ENCODE peak calls at places on chromosomes 6 and 20, in four cellular contexts. A, Q, W and U are unnamed samples.

GRCh38 chr6:55679503-55679902 is 100.5 kb upstream of the HMGCLL1 start:
- DNase-seq in A (no peak), Q (no peak), W (no peak), U (no peak)

GRCh38 chr6:108250240-108250866 is 10.5 kb downstream of the SNX3 start:
- DNase-seq in A (no peak), Q (no peak), W (no peak), U (no peak)

GRCh38 chr6:108811490-108811889 is 36.7 kb upstream of the ARMC2 start:
- DNase-seq in A (no peak), Q (no peak), W (no peak), U (no peak)

GRCh38 chr20:62977613-62978558 is 25.4 kb downstream of the SLC17A9 start:
- DNase-seq in A (peak; percentile 82), Q (no peak), W (no peak), U (no peak)

GRCh38 chr6:113120577-113121285 is 736.4 kb upstream of the MARCKS start:
- DNase-seq in A (no peak), Q (no peak), W (no peak), U (no peak)

GRCh38 chr6:129359811-129360787 is 349.9 kb downstream of the ARHGAP18 start:
- DNase-seq in A (no peak), Q (no peak), W (no peak), U (no peak)

GRCh38 chr20:17298751-17299150 is 71.9 kb downstream of the PCSK2 start:
- DNase-seq in A (no peak), Q (no peak), W (no peak), U (no peak)

GRCh38 chr6:140855520-140855919 is 1277.2 kb upstream of the GJE1 start:
- DNase-seq in A (no peak), Q (no peak), W (no peak), U (no peak)

GRCh38 chr6:142387997-142388815 is 86.4 kb downstream of the ADGRG6 start:
- DNase-seq in A (no peak), Q (no peak), W (no peak), U (no peak)

GRCh38 chr20:10532351-10532750 is 97.2 kb downstream of the SLX4IP start:
- DNase-seq in A (no peak), Q (no peak), W (no peak), U (no peak)

GRCh38 chr6:129920103-129920798 is 59.1 kb upstream of the TMEM244 start:
- DNase-seq in A (no peak), Q (no peak), W (no peak), U (peak; percentile 10)

GRCh38 chr6:135146160-135146920 is 34.8 kb upstream of the MYB start:
- DNase-seq in A (no peak), Q (no peak), W (no peak), U (no peak)

GRCh38 chr20:41138527-41139226 is 1.3 kb downstream of the PLCG1 start:
- DNase-seq in A (no peak), Q (no peak), W (no peak), U (no peak)

GRCh38 chr20:38669688-38670087 is 54.6 kb upstream of the SLC32A1 start:
- DNase-seq in A (no peak), Q (no peak), W (no peak), U (no peak)

GRCh38 chr20:7938058-7938457 is 2.2 kb downstream of the HAO1 start:
- DNase-seq in A (no peak), Q (no peak), W (no peak), U (no peak)

GRCh38 chr20:11891081-11891826 is 26.4 kb upstream of the BTBD3 start:
- DNase-seq in A (no peak), Q (no peak), W (peak; percentile 41), U (no peak)

GRCh38 chr20:32463642-32464400 is 105.7 kb downstream of the ASXL1 start:
- DNase-seq in A (no peak), Q (no peak), W (no peak), U (no peak)

GRCh38 chr6:81241126-81241525 is 511.4 kb downstream of the TENT5A start:
- DNase-seq in A (no peak), Q (no peak), W (no peak), U (no peak)

GRCh38 chr6:83536034-83536646 is 23.8 kb downstream of the PRSS35 start:
- DNase-seq in A (no peak), Q (peak; percentile 43), W (no peak), U (peak; percentile 43)

GRCh38 chr6:149132336-149132735 is 185.2 kb upstream of the TAB2 start:
- DNase-seq in A (no peak), Q (no peak), W (no peak), U (no peak)

GRCh38 chr6:1757133-1757532 is 147.4 kb downstream of the FOXC1 start:
- DNase-seq in A (no peak), Q (no peak), W (no peak), U (no peak)

GRCh38 chr6:144896296-144896695 is 611.2 kb downstream of the UTRN start:
- DNase-seq in A (no peak), Q (no peak), W (no peak), U (no peak)
- H3K27ac ChIP-seq in A (no peak overlapping the region), Q (no peak overlapping the region), W (no peak overlapping the region), U (no peak overlapping the region)

GRCh38 chr6:88179692-88180091 is 13.5 kb upstream of the CNR1 start:
- DNase-seq in A (no peak), Q (no peak), W (no peak), U (no peak)
- H3K4me1 ChIP-seq in A (no peaks in the 10 kb centered on the region), Q (no peaks in the 10 kb centered on the region), W (no peaks in the 10 kb centered on the region), U (no peaks in the 10 kb centered on the region)

DNA sequence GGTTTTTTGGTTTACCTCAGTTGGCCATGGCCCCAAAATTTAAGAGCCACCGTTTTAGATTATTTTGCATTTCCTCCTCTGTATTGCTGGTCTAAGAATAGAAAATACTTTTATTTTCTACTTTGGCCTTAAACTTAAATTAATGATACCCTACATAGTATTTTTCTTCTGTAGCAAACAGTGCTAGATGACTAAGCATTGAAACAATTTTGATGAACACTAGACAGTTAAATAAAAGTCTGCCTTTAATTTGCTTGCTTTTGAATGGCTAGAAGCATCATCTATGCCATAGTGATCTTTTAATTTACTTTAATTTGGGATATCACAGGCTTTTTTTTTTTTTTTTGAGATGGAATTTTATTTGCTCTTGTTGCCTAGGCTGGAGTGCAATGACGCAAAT is 106.4 kb downstream of the CD109 start:
- DNase-seq in A (no peak), Q (no peak), W (no peak), U (no peak)
- H3K27ac ChIP-seq in A (no peak overlapping the region), Q (no peak overlapping the region), W (no peak overlapping the region), U (no peak overlapping the region)

GRCh38 chr20:37362821-37363220 is 16.9 kb downstream of the SRC start:
- DNase-seq in A (no peak), Q (no peak), W (no peak), U (no peak)
- H3K4me1 ChIP-seq in A (no peaks in the 10 kb centered on the region), Q (peaks cover 13% of the 10 kb centered on the region), W (no peaks in the 10 kb centered on the region), U (no peaks in the 10 kb centered on the region)

DNA sequence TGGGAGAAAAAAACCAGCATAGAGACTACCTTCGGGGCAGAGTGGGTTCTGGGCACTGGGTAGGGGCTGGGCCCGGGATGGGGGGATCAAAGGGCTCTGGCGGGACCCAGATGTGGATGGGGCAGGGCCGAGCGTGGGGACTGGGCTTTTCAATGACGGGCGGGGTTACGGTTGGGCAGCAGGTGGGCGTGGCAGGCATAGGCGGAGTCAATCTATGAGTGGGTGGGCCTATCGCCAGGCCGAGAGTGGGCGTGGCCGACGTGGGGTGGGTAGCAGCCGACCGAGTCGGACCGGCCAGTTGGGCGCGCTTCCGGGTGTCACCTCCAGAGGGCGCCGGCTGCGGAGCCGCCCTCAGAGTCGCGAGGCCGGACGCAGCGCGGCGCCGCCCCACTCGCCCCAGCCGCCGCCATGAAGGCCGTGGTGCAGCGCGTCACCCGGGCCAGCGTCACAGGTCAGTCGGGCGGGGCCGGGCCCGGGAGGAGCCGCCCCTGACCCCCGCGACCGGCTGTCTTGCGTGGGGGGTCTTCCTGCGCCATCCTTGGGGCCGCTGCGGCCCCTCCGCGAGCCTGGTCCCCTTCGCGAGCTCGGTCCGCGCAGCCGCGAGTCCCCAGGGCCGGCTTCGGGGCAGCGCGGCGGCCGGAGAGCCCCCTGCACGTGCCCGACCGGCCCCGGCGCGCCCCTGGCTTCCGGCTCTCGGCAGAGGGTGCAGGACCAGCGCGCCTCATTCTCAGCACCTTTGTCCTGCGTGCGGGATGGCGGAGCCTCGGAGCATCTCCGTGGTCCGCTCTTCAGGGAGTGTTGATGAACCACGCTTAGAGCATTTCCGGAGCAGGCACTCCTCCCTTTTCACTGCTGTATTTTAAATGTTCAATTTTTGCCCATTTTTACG is at the start of gene DTD1:
- DNase-seq in A (peak; percentile 80), Q (peak; percentile 87), W (peak; percentile 95), U (peak; percentile 38)
- H3K27ac ChIP-seq in A (peak within 1 kb of the TSS; percentile 70), Q (peak within 1 kb of the TSS; percentile 79), W (peak within 1 kb of the TSS; percentile 84), U (peak within 1 kb of the TSS; percentile 57)

GRCh38 chr6:163459536-163459935 is 45.0 kb downstream of the QKI start:
- DNase-seq in A (no peak), Q (no peak), W (no peak), U (no peak)
- H3K4me1 ChIP-seq in A (peaks cover 19% of the 10 kb centered on the region), Q (peaks cover 57% of the 10 kb centered on the region), W (peaks cover 38% of the 10 kb centered on the region), U (peaks cover 26% of the 10 kb centered on the region)

GRCh38 chr6:159989471-159989870 is 20.6 kb downstream of the IGF2R start:
- DNase-seq in A (no peak), Q (no peak), W (no peak), U (no peak)
- H3K27ac ChIP-seq in A (no peak overlapping the region), Q (peak overlapping the region; percentile 22), W (no peak overlapping the region), U (no peak overlapping the region)